ENCODE peak calls at places on chromosome 13, in eight cellular contexts. L is iPS-NIHi11; F is NCI-H187; P is T-helper 2 cell treated with Interferon-gamma antibody and Interleukin-4, amounts not matched to agents 5 μg/mL and 100 μg/mL, for 36 hours; Z is NCI-H460; E is fibroblast of the aortic adventitia; U is mucosa of descending colon; B is mucosa of gallbladder. C is an unnamed sample.

GRCh38 chr13:101098873-101099272 is 317.4 kb downstream of the NALCN start:
- DNase-seq in L (no peak), F (no peak), P (no peak), Z (no peak), E (no peak), U (no peak), B (no peak), C (no peak)

GRCh38 chr13:61162636-61163035 is 253.0 kb downstream of the PCDH20 start:
- DNase-seq in L (no peak), F (no peak), P (no peak), Z (no peak), E (peak; percentile 0), U (no peak), B (no peak), C (no peak)

GRCh38 chr13:99495478-99496321 is 5.6 kb upstream of the TM9SF2 start:
- DNase-seq in L (no peak), F (no peak), P (no peak), Z (no peak), E (peak; percentile 36), U (no peak), B (no peak), C (no peak)

GRCh38 chr13:38265135-38265497 is 84.5 kb upstream of the UFM1 start:
- DNase-seq in L (no peak), F (no peak), P (no peak), Z (no peak), E (no peak), U (no peak), B (no peak), C (no peak)

GRCh38 chr13:40206241-40207109 is 460.0 kb downstream of the FOXO1 start:
- DNase-seq in L (no peak), F (no peak), P (peak; percentile 27), Z (no peak), E (peak; percentile 80), U (no peak), B (peak; percentile 63), C (no peak)

GRCh38 chr13:113947321-113948033 is 26.4 kb downstream of the C13orf46 start:
- DNase-seq in L (no peak), F (no peak), P (no peak), Z (no peak), E (peak; percentile 74), U (no peak), B (peak; percentile 51), C (peak; percentile 72)

GRCh38 chr13:35720690-35721554 is 244.4 kb upstream of the MAB21L1 start:
- DNase-seq in L (peak; percentile 87), F (no peak), P (peak; percentile 7), Z (peak; percentile 38), E (peak; percentile 57), U (no peak), B (peak; percentile 20), C (peak; percentile 64)

GRCh38 chr13:56909896-56910600 is 230.7 kb upstream of the PRR20A start:
- DNase-seq in L (no peak), F (no peak), P (no peak), Z (no peak), E (no peak), U (peak; percentile 40), B (no peak), C (no peak)

GRCh38 chr13:84446972-84447700 is 564.9 kb upstream of the SLITRK1 start:
- DNase-seq in L (peak; percentile 10), F (no peak), P (no peak), Z (no peak), E (no peak), U (no peak), B (no peak), C (no peak)

GRCh38 chr13:44814836-44815235 is 174.4 kb downstream of the NUFIP1 start:
- DNase-seq in L (no peak), F (no peak), P (no peak), Z (no peak), E (no peak), U (no peak), B (no peak), C (no peak)

GRCh38 chr13:40958655-40959054 is 60.5 kb downstream of the ELF1 start:
- DNase-seq in L (no peak), F (no peak), P (no peak), Z (no peak), E (no peak), U (no peak), B (no peak), C (no peak)

GRCh38 chr13:46542833-46543232 is 10.1 kb upstream of the LRCH1 start:
- DNase-seq in L (no peak), F (no peak), P (no peak), Z (no peak), E (no peak), U (no peak), B (no peak), C (no peak)

GRCh38 chr13:111167290-111167689 is 52.2 kb downstream of the ARHGEF7 start:
- DNase-seq in L (no peak), F (no peak), P (no peak), Z (no peak), E (no peak), U (no peak), B (no peak), C (no peak)

GRCh38 chr13:48160879-48161278 is 66.0 kb upstream of the MED4 start:
- DNase-seq in L (no peak), F (no peak), P (no peak), Z (no peak), E (peak; percentile 67), U (no peak), B (no peak), C (peak; percentile 38)

GRCh38 chr13:73000027-73000674 is 58.7 kb upstream of the KLF5 start:
- DNase-seq in L (no peak), F (no peak), P (no peak), Z (no peak), E (peak; percentile 31), U (no peak), B (no peak), C (no peak)

GRCh38 chr13:79631260-79631659 is 150.3 kb downstream of the NDFIP2 start:
- DNase-seq in L (peak; percentile 7), F (no peak), P (no peak), Z (peak; percentile 46), E (peak; percentile 94), U (no peak), B (peak; percentile 13), C (no peak)

GRCh38 chr13:112766336-112766735 is 76.5 kb downstream of the ATP11A start:
- DNase-seq in L (no peak), F (no peak), P (no peak), Z (no peak), E (no peak), U (no peak), B (no peak), C (no peak)

GRCh38 chr13:20969182-20969581 is 66.6 kb upstream of the XPO4 start:
- DNase-seq in L (no peak), F (no peak), P (no peak), Z (peak; percentile 14), E (peak; percentile 28), U (no peak), B (no peak), C (no peak)

GRCh38 chr13:79830945-79831344 is 350.0 kb downstream of the NDFIP2 start:
- DNase-seq in L (no peak), F (no peak), P (no peak), Z (no peak), E (no peak), U (no peak), B (no peak), C (no peak)

GRCh38 chr13:50531917-50532899 is 311.3 kb downstream of the DLEU7 start:
- DNase-seq in L (no peak), F (no peak), P (no peak), Z (peak; percentile 22), E (peak; percentile 78), U (no peak), B (no peak), C (no peak)

GRCh38 chr13:35871561-35871960 is 259.6 kb downstream of the DCLK1 start:
- DNase-seq in L (no peak), F (no peak), P (no peak), Z (no peak), E (no peak), U (no peak), B (no peak), C (no peak)

GRCh38 chr13:65292488-65292901 is 1937.6 kb downstream of the PCDH9 start:
- DNase-seq in L (no peak), F (no peak), P (no peak), Z (no peak), E (peak; percentile 41), U (no peak), B (no peak), C (no peak)

GRCh38 chr13:23212621-23213020 is 31.8 kb downstream of the SGCG start:
- DNase-seq in L (no peak), F (no peak), P (no peak), Z (no peak), E (peak; percentile 1), U (no peak), B (no peak), C (no peak)

GRCh38 chr13:63010072-63010658 is 1594.5 kb upstream of the PCDH20 start:
- DNase-seq in L (no peak), F (no peak), P (no peak), Z (no peak), E (no peak), U (no peak), B (no peak), C (no peak)